ENCODE peak calls at places on chromosomes 6 and 20, in five cellular contexts. One of them, this sample, is unnamed.

GRCh38 chr20:50048420-50049166 is 64.4 kb downstream of the UBE2V1 start:
- DNase-seq in psoas muscle: no peak
- DNase-seq in CD8-positive, alpha-beta T cell: peak
- DNase-seq in astrocyte: peak
- DNase-seq in kidney epithelial cell: no peak
- DNase-seq in this sample: no peak

GRCh38 chr6:3228791-3229565 is 1.5 kb upstream of the TUBB2B start:
- DNase-seq in psoas muscle: no peak
- DNase-seq in astrocyte: no peak
- DNase-seq in kidney epithelial cell: no peak
- DNase-seq in CD8-positive, alpha-beta T cell: peak
- DNase-seq in this sample: no peak

GRCh38 chr20:31691646-31692275 is 30.9 kb downstream of the BCL2L1 start:
- DNase-seq in kidney epithelial cell: no peak
- DNase-seq in astrocyte: peak
- DNase-seq in CD8-positive, alpha-beta T cell: no peak
- DNase-seq in psoas muscle: no peak
- DNase-seq in this sample: no peak

GRCh38 chr20:35021063-35021462 is 65.4 kb downstream of the MYH7B start:
- DNase-seq in astrocyte: peak
- DNase-seq in kidney epithelial cell: no peak
- DNase-seq in CD8-positive, alpha-beta T cell: no peak
- DNase-seq in psoas muscle: peak
- DNase-seq in this sample: no peak

GRCh38 chr6:6758915-6759654 is 170.6 kb downstream of the LY86 start:
- DNase-seq in CD8-positive, alpha-beta T cell: no peak
- DNase-seq in psoas muscle: no peak
- DNase-seq in astrocyte: peak
- DNase-seq in kidney epithelial cell: peak
- DNase-seq in this sample: no peak

GRCh38 chr20:2210646-2211556 is 84.9 kb upstream of the TGM3 start:
- DNase-seq in psoas muscle: no peak
- DNase-seq in kidney epithelial cell: no peak
- DNase-seq in astrocyte: peak
- DNase-seq in CD8-positive, alpha-beta T cell: no peak
- DNase-seq in this sample: no peak

GRCh38 chr20:8646026-8646425 is 422.9 kb upstream of the PLCB4 start:
- DNase-seq in CD8-positive, alpha-beta T cell: no peak
- DNase-seq in astrocyte: peak
- DNase-seq in kidney epithelial cell: no peak
- DNase-seq in psoas muscle: no peak
- DNase-seq in this sample: no peak

GRCh38 chr6:65091561-65091960 is 615.5 kb downstream of the EYS start:
- DNase-seq in CD8-positive, alpha-beta T cell: no peak
- DNase-seq in kidney epithelial cell: no peak
- DNase-seq in psoas muscle: no peak
- DNase-seq in astrocyte: no peak
- DNase-seq in this sample: no peak

GRCh38 chr6:12803486-12803885 is 86.9 kb downstream of the PHACTR1 start:
- DNase-seq in astrocyte: no peak
- DNase-seq in CD8-positive, alpha-beta T cell: no peak
- DNase-seq in psoas muscle: no peak
- DNase-seq in kidney epithelial cell: no peak
- DNase-seq in this sample: no peak

GRCh38 chr6:46652232-46652602 is 401 bp downstream of the CYP39A1 start:
- DNase-seq in CD8-positive, alpha-beta T cell: no peak
- DNase-seq in astrocyte: no peak
- DNase-seq in kidney epithelial cell: no peak
- DNase-seq in psoas muscle: no peak
- DNase-seq in this sample: no peak

GRCh38 chr6:163436843-163437242 is 22.3 kb downstream of the QKI start:
- DNase-seq in CD8-positive, alpha-beta T cell: no peak
- DNase-seq in astrocyte: no peak
- DNase-seq in kidney epithelial cell: no peak
- DNase-seq in psoas muscle: no peak
- DNase-seq in this sample: no peak

GRCh38 chr6:2447318-2447717 is 201.9 kb upstream of the GMDS start:
- DNase-seq in psoas muscle: no peak
- DNase-seq in CD8-positive, alpha-beta T cell: no peak
- DNase-seq in kidney epithelial cell: no peak
- DNase-seq in astrocyte: no peak
- DNase-seq in this sample: no peak

DNA sequence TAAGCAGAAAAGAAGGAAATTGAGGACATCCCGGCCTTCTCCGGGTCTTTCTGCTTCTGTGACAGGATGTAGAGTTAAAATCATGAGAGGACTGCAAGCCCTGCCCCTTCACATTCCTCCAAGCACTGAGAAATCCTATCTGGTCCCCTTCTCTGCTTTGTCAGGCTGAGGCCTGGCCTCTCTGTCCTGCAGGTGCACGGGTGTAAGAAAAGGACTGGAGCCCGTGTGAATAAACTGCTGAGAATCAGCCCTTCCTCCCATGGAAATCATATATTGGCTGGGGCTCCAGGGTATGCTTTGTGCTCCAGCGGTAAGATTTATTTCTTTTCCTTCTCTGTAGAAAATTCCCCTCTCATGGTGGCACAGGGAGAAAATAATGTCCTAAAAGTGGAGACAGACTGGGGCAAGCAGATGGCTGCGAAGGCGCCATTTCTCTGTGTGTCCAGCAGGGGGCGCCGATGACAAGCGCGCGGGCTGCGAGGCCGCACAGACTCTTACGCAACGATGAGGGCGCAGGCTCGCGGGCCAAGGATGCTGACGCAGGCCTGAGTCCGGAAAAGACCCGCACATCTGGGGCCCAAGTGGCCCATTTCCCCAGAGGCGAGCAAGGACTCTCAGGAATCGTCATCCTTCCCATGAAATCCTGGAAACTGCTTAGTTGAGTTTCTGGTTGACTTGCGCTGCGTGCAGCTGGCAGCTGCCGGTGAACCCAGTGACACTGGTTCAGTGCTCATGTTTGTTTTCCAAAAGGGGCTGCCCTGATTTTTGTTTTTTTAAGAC is 258.6 kb downstream of the ADGB start:
- DNase-seq in CD8-positive, alpha-beta T cell: peak
- DNase-seq in astrocyte: peak
- DNase-seq in kidney epithelial cell: peak
- DNase-seq in psoas muscle: peak
- DNase-seq in this sample: no peak
- H3K4me3 ChIP-seq in CD8-positive, alpha-beta T cell: peak
- H3K4me3 ChIP-seq in astrocyte: peak
- H3K4me3 ChIP-seq in kidney epithelial cell: peak
- H3K4me3 ChIP-seq in psoas muscle: peak
- H3K4me3 ChIP-seq in this sample: peak

GRCh38 chr6:77463881-77464867 is 883 bp upstream of the HTR1B start:
- DNase-seq in kidney epithelial cell: no peak
- DNase-seq in psoas muscle: no peak
- DNase-seq in CD8-positive, alpha-beta T cell: no peak
- DNase-seq in astrocyte: no peak
- DNase-seq in this sample: no peak

GRCh38 chr6:77463308-77463880 is at the start of gene HTR1B:
- DNase-seq in CD8-positive, alpha-beta T cell: no peak
- DNase-seq in kidney epithelial cell: no peak
- DNase-seq in astrocyte: peak
- DNase-seq in psoas muscle: no peak
- DNase-seq in this sample: no peak

GRCh38 chr6:77466055-77467028 is 3.1 kb upstream of the HTR1B start:
- DNase-seq in psoas muscle: peak
- DNase-seq in CD8-positive, alpha-beta T cell: no peak
- DNase-seq in astrocyte: peak
- DNase-seq in kidney epithelial cell: no peak
- DNase-seq in this sample: peak

GRCh38 chr6:77468939-77469338 is 5.6 kb upstream of the HTR1B start:
- DNase-seq in psoas muscle: no peak
- DNase-seq in kidney epithelial cell: no peak
- DNase-seq in CD8-positive, alpha-beta T cell: no peak
- DNase-seq in astrocyte: no peak
- DNase-seq in this sample: no peak

GRCh38 chr6:77467038-77467437 is 3.7 kb upstream of the HTR1B start:
- DNase-seq in psoas muscle: no peak
- DNase-seq in CD8-positive, alpha-beta T cell: no peak
- DNase-seq in kidney epithelial cell: no peak
- DNase-seq in astrocyte: peak
- DNase-seq in this sample: no peak
- H3K4me3 ChIP-seq in psoas muscle: peak
- H3K4me3 ChIP-seq in CD8-positive, alpha-beta T cell: peak
- H3K4me3 ChIP-seq in kidney epithelial cell: peak
- H3K4me3 ChIP-seq in astrocyte: peak
- H3K4me3 ChIP-seq in this sample: peak

DNA sequence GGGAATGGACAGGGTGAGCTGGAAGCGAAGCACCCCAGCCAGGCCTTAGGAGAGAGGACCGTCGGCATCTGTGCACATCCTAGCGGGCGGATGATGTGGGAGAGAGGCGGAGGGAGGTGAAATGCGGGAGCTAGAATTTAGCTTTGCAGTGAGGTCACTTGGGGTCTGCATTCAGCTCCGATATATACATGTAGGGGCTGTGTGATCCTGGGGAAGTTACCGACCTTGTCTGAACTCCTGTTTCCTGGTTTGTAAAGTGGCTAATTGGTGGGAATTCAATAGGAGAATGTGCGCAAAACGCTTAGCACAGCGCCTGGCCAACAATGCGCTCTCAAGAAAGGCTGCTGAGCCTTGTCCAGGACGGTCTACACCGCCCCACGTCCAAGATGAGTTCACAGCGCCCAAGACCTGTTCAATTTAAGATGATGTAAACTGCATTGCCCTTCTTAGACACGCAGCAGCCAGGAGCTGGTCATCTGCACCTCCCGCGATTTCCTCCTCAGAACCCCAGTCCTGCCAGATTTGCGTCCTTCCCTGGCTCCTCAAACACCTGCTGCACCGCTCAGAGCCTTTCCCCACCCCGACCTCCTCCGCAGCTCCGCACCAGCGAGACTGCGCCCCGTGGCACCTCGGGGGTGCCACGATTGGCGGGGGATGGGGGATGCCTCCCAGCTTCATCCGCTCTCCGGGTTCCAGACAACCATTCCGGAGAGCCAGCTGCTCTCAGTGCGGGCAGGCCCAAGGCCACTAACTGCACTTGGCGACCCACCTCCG is 6.8 kb upstream of the TFAP2A start:
- DNase-seq in astrocyte: no peak
- DNase-seq in kidney epithelial cell: no peak
- DNase-seq in psoas muscle: no peak
- DNase-seq in CD8-positive, alpha-beta T cell: no peak
- DNase-seq in this sample: no peak
- H3K4me3 ChIP-seq in astrocyte: no peak
- H3K4me3 ChIP-seq in kidney epithelial cell: no peak
- H3K4me3 ChIP-seq in psoas muscle: no peak
- H3K4me3 ChIP-seq in CD8-positive, alpha-beta T cell: no peak
- H3K4me3 ChIP-seq in this sample: no peak

GRCh38 chr6:157089851-157090250 is 233.5 kb downstream of the TMEM242 start:
- DNase-seq in kidney epithelial cell: no peak
- DNase-seq in CD8-positive, alpha-beta T cell: no peak
- DNase-seq in psoas muscle: no peak
- DNase-seq in astrocyte: no peak
- DNase-seq in this sample: no peak
- H3K4me3 ChIP-seq in kidney epithelial cell: no peak
- H3K4me3 ChIP-seq in CD8-positive, alpha-beta T cell: no peak
- H3K4me3 ChIP-seq in psoas muscle: no peak
- H3K4me3 ChIP-seq in astrocyte: no peak
- H3K4me3 ChIP-seq in this sample: no peak

DNA sequence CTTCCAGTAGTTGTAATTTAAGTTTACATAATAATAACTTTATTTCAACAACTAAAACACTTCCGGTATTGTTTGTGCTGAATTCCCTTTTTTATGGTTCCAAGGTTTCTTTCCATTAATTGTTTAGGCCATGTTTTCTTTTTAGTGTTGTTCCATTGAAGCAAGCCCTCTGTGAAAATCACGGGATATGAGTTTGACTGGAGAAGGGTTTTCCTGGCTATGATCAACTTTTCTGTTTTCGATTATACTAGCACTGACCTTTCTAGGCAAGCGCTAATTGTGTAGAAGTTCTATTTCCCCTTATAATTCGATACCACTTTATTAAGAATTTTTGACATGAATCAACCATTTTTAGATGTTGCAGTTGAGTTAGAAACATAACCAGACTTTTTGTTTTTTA is 2.4 kb downstream of the LAMA2 start:
- DNase-seq in psoas muscle: no peak
- DNase-seq in CD8-positive, alpha-beta T cell: no peak
- DNase-seq in astrocyte: no peak
- DNase-seq in kidney epithelial cell: no peak
- DNase-seq in this sample: no peak
- H3K4me3 ChIP-seq in psoas muscle: peak
- H3K4me3 ChIP-seq in CD8-positive, alpha-beta T cell: no peak
- H3K4me3 ChIP-seq in astrocyte: no peak
- H3K4me3 ChIP-seq in kidney epithelial cell: no peak
- H3K4me3 ChIP-seq in this sample: no peak

DNA sequence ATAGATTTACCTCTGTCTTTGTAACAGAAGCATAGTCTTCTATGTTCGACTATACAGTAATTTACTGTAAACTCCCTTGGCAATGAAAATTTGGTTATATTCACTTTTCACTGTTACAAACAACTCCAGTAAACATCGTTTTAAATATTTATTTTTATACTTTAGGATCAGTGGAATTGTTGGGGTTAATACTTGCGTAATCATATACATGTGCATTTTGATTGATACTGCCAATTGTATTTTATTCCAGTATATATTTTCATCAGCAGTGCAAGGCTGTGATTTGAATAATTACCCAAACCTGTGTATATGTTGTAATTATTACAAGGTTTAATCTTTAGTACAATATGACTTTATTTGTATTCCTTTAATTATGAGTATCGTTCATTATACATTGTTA is 255.7 kb downstream of the ARID1B start:
- DNase-seq in astrocyte: no peak
- DNase-seq in psoas muscle: no peak
- DNase-seq in kidney epithelial cell: no peak
- DNase-seq in CD8-positive, alpha-beta T cell: no peak
- DNase-seq in this sample: no peak
- H3K4me3 ChIP-seq in astrocyte: peak
- H3K4me3 ChIP-seq in psoas muscle: peak
- H3K4me3 ChIP-seq in kidney epithelial cell: no peak
- H3K4me3 ChIP-seq in CD8-positive, alpha-beta T cell: peak
- H3K4me3 ChIP-seq in this sample: no peak

DNA sequence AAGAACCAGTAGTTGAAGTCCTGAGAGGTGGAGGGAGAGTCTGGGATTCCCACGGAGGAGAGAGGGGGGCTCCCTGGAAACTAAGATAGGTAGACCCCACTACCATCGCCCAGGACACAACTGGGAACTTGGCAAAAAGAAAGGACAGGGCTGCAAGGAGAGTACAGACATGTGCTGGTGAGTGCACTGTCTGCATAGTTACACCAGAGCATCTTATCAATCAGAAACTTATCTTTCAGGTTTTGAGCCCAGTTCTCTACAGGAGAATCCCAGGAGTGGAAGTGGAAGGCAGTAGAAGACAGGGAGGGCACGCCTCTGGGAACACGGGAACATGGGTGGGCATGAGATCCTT is 12.2 kb downstream of the NFKBIL1 start:
- DNase-seq in astrocyte: no peak
- DNase-seq in CD8-positive, alpha-beta T cell: no peak
- DNase-seq in kidney epithelial cell: no peak
- DNase-seq in psoas muscle: no peak
- DNase-seq in this sample: no peak
- H3K4me3 ChIP-seq in astrocyte: no peak
- H3K4me3 ChIP-seq in CD8-positive, alpha-beta T cell: peak
- H3K4me3 ChIP-seq in kidney epithelial cell: no peak
- H3K4me3 ChIP-seq in psoas muscle: no peak
- H3K4me3 ChIP-seq in this sample: no peak

This sample was measured in retinal pigment epithelial cell.